ENCODE peak calls at places on chromosomes 16 and 17, in nine cellular contexts. F, M, E, A, R, N, V, C and Y are unnamed samples.

GRCh38 chr16:71426069-71426879 is 15.6 kb downstream of the TLE7 start:
- DNase-seq in C (peak; percentile 31), F (peak; percentile 61), A (peak; percentile 40), V (peak; percentile 80), M (no peak), E (peak; percentile 94), N (peak; percentile 68), R (peak; percentile 88), Y (peak; percentile 72)

GRCh38 chr16:13194766-13195165 is 293.4 kb downstream of the SHISA9 start:
- DNase-seq in N (no peak), F (no peak), R (no peak), A (no peak), M (no peak), V (no peak), C (no peak), E (no peak), Y (no peak)

GRCh38 chr17:66730497-66730923 is 104.4 kb upstream of the CACNG5 start:
- DNase-seq in F (no peak), R (no peak), M (no peak), E (no peak), V (no peak), A (no peak), C (peak; percentile 58), N (no peak), Y (no peak)

GRCh38 chr16:19872179-19872863 is 12.3 kb downstream of the GPRC5B start:
- DNase-seq in A (no peak), N (no peak), R (no peak), C (no peak), M (no peak), E (no peak), V (no peak), F (no peak), Y (no peak)

GRCh38 chr16:88924834-88925539 is 52.0 kb downstream of the CBFA2T3 start:
- DNase-seq in M (no peak), A (peak; percentile 91), V (peak; percentile 89), E (no peak), R (peak; percentile 61), N (peak; percentile 88), C (peak; percentile 91), F (peak; percentile 67), Y (peak; percentile 63)

GRCh38 chr16:11621920-11622651 is 35.4 kb upstream of the LITAF start:
- DNase-seq in N (no peak), C (no peak), R (no peak), V (no peak), E (no peak), F (no peak), A (peak; percentile 52), M (no peak), Y (no peak)

GRCh38 chr17:69358688-69359596 is 32.0 kb upstream of the ABCA5 start:
- DNase-seq in E (peak; percentile 52), R (peak; percentile 61), N (no peak), A (no peak), C (no peak), V (no peak), M (no peak), F (peak; percentile 3), Y (no peak)

GRCh38 chr17:30838187-30838807 is 6.5 kb downstream of the ATAD5 start:
- DNase-seq in V (no peak), N (no peak), E (no peak), F (no peak), R (no peak), A (no peak), C (no peak), M (no peak), Y (no peak)

GRCh38 chr17:14098246-14098645 is 28.9 kb downstream of the COX10 start:
- DNase-seq in E (no peak), A (peak; percentile 7), F (no peak), V (peak; percentile 34), M (peak; percentile 56), N (no peak), C (peak; percentile 27), R (no peak), Y (no peak)

GRCh38 chr16:14405611-14406537 is 224.2 kb downstream of the PARN start:
- DNase-seq in A (peak; percentile 35), F (no peak), R (peak; percentile 53), C (no peak), E (peak; percentile 43), N (peak; percentile 79), V (no peak), M (no peak), Y (peak; percentile 59)

GRCh38 chr17:9350083-9350482 is 225.5 kb downstream of the STX8 start:
- DNase-seq in C (no peak), E (no peak), F (no peak), V (peak; percentile 90), N (no peak), A (peak; percentile 78), M (no peak), R (no peak), Y (no peak)

GRCh38 chr16:35596467-35596866 is 2137.1 kb downstream of the TP53TG3F start:
- DNase-seq in V (no peak), C (no peak), A (no peak), R (no peak), M (no peak), F (no peak), N (no peak), E (no peak), Y (no peak)

GRCh38 chr17:17684901-17685774 is 3.9 kb downstream of the RAI1 start:
- DNase-seq in C (peak; percentile 24), F (peak; percentile 30), A (peak; percentile 35), M (peak; percentile 72), N (no peak), V (peak; percentile 55), R (no peak), E (no peak), Y (no peak)

GRCh38 chr17:17683710-17684365 is 2.6 kb downstream of the RAI1 start:
- DNase-seq in F (no peak), C (no peak), M (no peak), A (peak; percentile 48), V (no peak), R (no peak), N (no peak), E (no peak), Y (no peak)

GRCh38 chr17:17682737-17683675 is 1.7 kb downstream of the RAI1 start:
- DNase-seq in R (peak; percentile 82), F (peak; percentile 67), V (peak; percentile 89), E (no peak), N (peak; percentile 76), C (peak; percentile 61), M (peak; percentile 69), A (peak; percentile 93), Y (peak; percentile 61)

GRCh38 chr17:17689312-17689711 is 8.1 kb downstream of the RAI1 start:
- DNase-seq in R (no peak), E (no peak), A (no peak), V (no peak), F (no peak), C (no peak), N (no peak), M (no peak), Y (no peak)

DNA sequence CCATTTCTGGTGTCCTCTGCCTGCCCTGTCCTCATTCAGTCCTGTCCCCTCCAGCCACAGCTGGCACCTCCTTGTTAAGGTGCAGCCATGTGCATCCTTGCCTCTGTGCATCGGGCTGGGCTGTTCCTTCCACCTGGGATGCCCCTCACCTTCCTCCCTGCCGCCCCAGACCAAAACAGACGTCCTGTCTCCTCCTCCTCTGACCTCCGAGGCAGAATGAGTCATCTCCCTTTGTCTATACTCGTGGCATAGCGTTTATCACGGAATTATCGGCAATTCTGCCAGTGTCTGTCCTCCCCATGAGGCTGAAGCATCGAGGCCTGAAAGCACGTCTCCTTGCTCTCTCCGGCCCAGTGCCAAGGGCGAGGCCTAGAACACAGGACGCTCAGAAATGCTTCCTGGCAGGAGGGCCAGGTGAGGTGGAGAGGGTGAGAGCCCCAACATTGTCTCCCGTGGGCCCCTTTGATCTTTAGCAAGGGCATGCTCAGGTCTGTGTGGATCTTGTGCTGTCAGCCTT is 4.6 kb downstream of the RAI1 start:
- DNase-seq in E (no peak), C (peak; percentile 94), R (no peak), A (peak; percentile 80), V (peak; percentile 66), N (peak; percentile 69), M (peak; percentile 60), F (peak; percentile 83), Y (no peak)
- H3K27me3 ChIP-seq in E (peaks cover 52% of the 10 kb centered on the region), C (no peaks in the 10 kb centered on the region), R (peaks cover 63% of the 10 kb centered on the region), A (no peaks in the 10 kb centered on the region), V (no peaks in the 10 kb centered on the region), N (no peaks in the 10 kb centered on the region), M (no peaks in the 10 kb centered on the region), F (no peaks in the 10 kb centered on the region), Y (no peaks in the 10 kb centered on the region)

GRCh38 chr16:57376313-57376818 is 4.1 kb downstream of the CX3CL1 start:
- DNase-seq in C (no peak), F (no peak), M (no peak), V (no peak), E (no peak), N (no peak), A (no peak), R (no peak), Y (no peak)

GRCh38 chr16:57379579-57379978 is 7.3 kb downstream of the CX3CL1 start:
- DNase-seq in F (no peak), M (no peak), N (peak; percentile 73), C (peak; percentile 72), R (no peak), V (peak; percentile 16), A (no peak), E (no peak), Y (no peak)

GRCh38 chr16:57380671-57381462 is 8.6 kb downstream of the CX3CL1 start:
- DNase-seq in V (peak; percentile 62), C (peak; percentile 26), N (peak; percentile 64), M (no peak), A (no peak), E (no peak), F (peak; percentile 68), R (no peak), Y (no peak)

GRCh38 chr16:57374067-57374534 is 1.8 kb downstream of the CX3CL1 start:
- DNase-seq in E (no peak), V (peak; percentile 67), M (no peak), C (no peak), R (no peak), A (peak; percentile 24), F (no peak), N (no peak), Y (no peak)

GRCh38 chr16:57377080-57377841 is 5.0 kb downstream of the CX3CL1 start:
- DNase-seq in C (peak; percentile 72), A (peak; percentile 30), M (no peak), V (peak; percentile 6), F (no peak), N (peak; percentile 88), E (no peak), R (no peak), Y (no peak)
- H3K4me1 ChIP-seq in C (peaks cover 30% of the 10 kb centered on the region), A (peaks cover 24% of the 10 kb centered on the region), M (peaks cover 2% of the 10 kb centered on the region), V (peaks cover 14% of the 10 kb centered on the region), F (peaks cover 12% of the 10 kb centered on the region), N (peaks cover 26% of the 10 kb centered on the region), E (peaks cover 2% of the 10 kb centered on the region), R (peaks cover 19% of the 10 kb centered on the region), Y (peaks cover 4% of the 10 kb centered on the region)

GRCh38 chr17:57898487-57899311 is 48.9 kb upstream of the MRPS23 start:
- DNase-seq in A (peak; percentile 88), E (no peak), R (peak; percentile 94), V (peak; percentile 38), F (no peak), N (no peak), M (peak; percentile 75), C (peak; percentile 69), Y (no peak)
- H3K36me3 ChIP-seq in A (peaks cover 6% of the 10 kb centered on the region), E (no peaks in the 10 kb centered on the region), R (no peaks in the 10 kb centered on the region), V (no peaks in the 10 kb centered on the region), F (no peaks in the 10 kb centered on the region), N (no peaks in the 10 kb centered on the region), M (no peaks in the 10 kb centered on the region), C (no peaks in the 10 kb centered on the region), Y (no peaks in the 10 kb centered on the region)

DNA sequence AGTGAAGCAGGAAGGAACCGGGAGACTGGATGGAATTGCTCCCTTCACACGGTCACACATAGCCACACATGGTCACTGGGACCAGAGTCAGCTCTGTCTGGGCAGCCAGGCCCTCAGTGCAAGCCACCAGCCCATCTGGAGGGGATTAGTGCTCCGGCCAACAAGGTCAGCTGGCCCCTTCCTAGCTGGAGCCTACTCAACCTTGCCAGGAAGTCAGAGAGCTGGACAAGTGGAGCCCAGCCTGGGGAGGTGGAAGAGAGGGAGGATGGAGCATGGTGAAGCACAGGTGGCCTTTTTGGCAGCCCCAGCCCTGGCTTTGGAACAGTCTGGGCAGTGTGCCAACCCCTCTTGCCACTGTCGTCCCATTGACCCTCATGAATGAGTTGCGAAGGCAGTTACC is 3.7 kb upstream of the CACNA1G start:
- DNase-seq in M (no peak), E (no peak), N (no peak), A (no peak), C (no peak), R (no peak), V (no peak), F (no peak), Y (no peak)
- H3K27me3 ChIP-seq in M (no peaks in the 10 kb centered on the region), E (peaks cover 11% of the 10 kb centered on the region), N (peaks cover 17% of the 10 kb centered on the region), A (no peaks in the 10 kb centered on the region), C (no peaks in the 10 kb centered on the region), R (peaks cover 52% of the 10 kb centered on the region), V (peaks cover 31% of the 10 kb centered on the region), F (peaks cover 20% of the 10 kb centered on the region), Y (peaks cover 15% of the 10 kb centered on the region)